ENCODE peak calls at places on chromosomes 11 and 22, in eight cellular contexts. S, E, A, W, O, U, Q and Y are unnamed samples.

GRCh38 chr22:45314054-45314721 is 4.5 kb downstream of the FAM118A start:
- DNase-seq in S (no peak), E (no peak), A (no peak), W (no peak), O (no peak), U (no peak), Q (no peak), Y (no peak)

GRCh38 chr11:46361283-46362145 is 14.3 kb downstream of the DGKZ start:
- DNase-seq in S (peak), E (no peak), A (peak), W (peak), O (no peak), U (no peak), Q (peak), Y (no peak)

GRCh38 chr22:50586416-50586815 is 3.8 kb upstream of the CHKB start:
- DNase-seq in S (no peak), E (no peak), A (no peak), W (no peak), O (no peak), U (no peak), Q (no peak), Y (no peak)

GRCh38 chr11:575324-575995 is 810 bp upstream of the PHRF1 start:
- DNase-seq in S (no peak), E (no peak), A (peak), W (no peak), O (no peak), U (no peak), Q (no peak), Y (no peak)

GRCh38 chr11:126341760-126342161 is 13.7 kb upstream of the ST3GAL4 start:
- DNase-seq in S (no peak), E (no peak), A (no peak), W (no peak), O (no peak), U (no peak), Q (no peak), Y (no peak)

GRCh38 chr11:63613517-63614135 is 607 bp downstream of the PLAAT3 start:
- DNase-seq in S (peak), E (no peak), A (no peak), W (peak), O (no peak), U (peak), Q (peak), Y (peak)

GRCh38 chr11:32148824-32149223 is 58.0 kb downstream of the RCN1 start:
- DNase-seq in S (no peak), E (no peak), A (no peak), W (no peak), O (no peak), U (no peak), Q (no peak), Y (no peak)

GRCh38 chr11:112748713-112749481 is 212.3 kb upstream of the NCAM1 start:
- DNase-seq in S (no peak), E (no peak), A (no peak), W (no peak), O (no peak), U (no peak), Q (no peak), Y (no peak)

GRCh38 chr11:127639916-127640315 is 639.3 kb upstream of the KIRREL3 start:
- DNase-seq in S (no peak), E (no peak), A (no peak), W (no peak), O (no peak), U (no peak), Q (no peak), Y (no peak)

GRCh38 chr11:125871391-125872137 is 15.9 kb upstream of the HYLS1 start:
- DNase-seq in S (no peak), E (no peak), A (no peak), W (no peak), O (no peak), U (no peak), Q (no peak), Y (no peak)

GRCh38 chr11:46175401-46176002 is 54.2 kb upstream of the PHF21A start:
- DNase-seq in S (no peak), E (no peak), A (no peak), W (no peak), O (no peak), U (no peak), Q (no peak), Y (no peak)

GRCh38 chr11:95095858-95096587 is 6.4 kb downstream of the ENDOD1 start:
- DNase-seq in S (no peak), E (no peak), A (no peak), W (no peak), O (no peak), U (no peak), Q (no peak), Y (no peak)

GRCh38 chr11:45091563-45092392 is 54.7 kb upstream of the PRDM11 start:
- DNase-seq in S (no peak), E (no peak), A (peak), W (no peak), O (no peak), U (no peak), Q (no peak), Y (no peak)

GRCh38 chr22:19598054-19598855 is 74.0 kb upstream of the CLDN5 start:
- DNase-seq in S (no peak), E (no peak), A (no peak), W (no peak), O (no peak), U (no peak), Q (no peak), Y (no peak)

GRCh38 chr11:62071408-62071807 is 52.4 kb upstream of the INCENP start:
- DNase-seq in S (no peak), E (no peak), A (no peak), W (no peak), O (no peak), U (no peak), Q (no peak), Y (no peak)

GRCh38 chr11:61871158-61871597 is 20.2 kb downstream of the FADS3 start:
- DNase-seq in S (peak), E (peak), A (peak), W (peak), O (peak), U (peak), Q (peak), Y (peak)

GRCh38 chr11:133991101-133991500 is 34.3 kb upstream of the IGSF9B start:
- DNase-seq in S (no peak), E (no peak), A (no peak), W (no peak), O (no peak), U (no peak), Q (no peak), Y (no peak)

GRCh38 chr11:86644291-86644690 is 28.1 kb downstream of the ME3 start:
- DNase-seq in S (no peak), E (no peak), A (no peak), W (no peak), O (no peak), U (no peak), Q (no peak), Y (no peak)

GRCh38 chr11:94815705-94816344 is 47.7 kb downstream of the AMOTL1 start:
- DNase-seq in S (no peak), E (no peak), A (no peak), W (no peak), O (no peak), U (no peak), Q (no peak), Y (no peak)

GRCh38 chr22:30922151-30922611 is 46.4 kb downstream of the MORC2 start:
- DNase-seq in S (peak), E (no peak), A (no peak), W (peak), O (no peak), U (peak), Q (peak), Y (peak)

GRCh38 chr22:48897959-48898358 is 929.7 kb downstream of the BRD1 start:
- DNase-seq in S (no peak), E (no peak), A (no peak), W (no peak), O (no peak), U (no peak), Q (no peak), Y (no peak)

GRCh38 chr22:37990862-37991261 is 6.5 kb upstream of the SOX10 start:
- DNase-seq in S (no peak), E (no peak), A (no peak), W (no peak), O (no peak), U (no peak), Q (no peak), Y (no peak)

GRCh38 chr11:49302360-49302759 is 94.0 kb upstream of the FOLH1 start:
- DNase-seq in S (no peak), E (no peak), A (no peak), W (no peak), O (no peak), U (no peak), Q (no peak), Y (no peak)

GRCh38 chr11:93528757-93529639 is 14.2 kb downstream of the SMCO4 start:
- DNase-seq in S (no peak), E (no peak), A (no peak), W (no peak), O (no peak), U (no peak), Q (no peak), Y (no peak)

GRCh38 chr11:72821920-72822799 is 7.9 kb downstream of the ATG16L2 start:
- DNase-seq in S (peak), E (peak), A (peak), W (peak), O (peak), U (peak), Q (peak), Y (peak)

GRCh38 chr22:40009953-40010751 is 15.4 kb downstream of the FAM83F start:
- DNase-seq in S (peak), E (no peak), A (no peak), W (no peak), O (no peak), U (no peak), Q (no peak), Y (no peak)

GRCh38 chr11:2910401-2910955 is 18.7 kb downstream of the PHLDA2 start:
- DNase-seq in S (no peak), E (no peak), A (no peak), W (no peak), O (no peak), U (no peak), Q (no peak), Y (no peak)

GRCh38 chr11:118342503-118343161 is at the start of gene CD3D:
- DNase-seq in S (peak), E (no peak), A (no peak), W (no peak), O (no peak), U (no peak), Q (peak), Y (no peak)

GRCh38 chr22:35477911-35478582 is 62.6 kb upstream of the RASD2 start:
- DNase-seq in S (no peak), E (peak), A (peak), W (no peak), O (no peak), U (no peak), Q (no peak), Y (no peak)

GRCh38 chr11:121578216-121579063 is 125.7 kb upstream of the SORL1-AS1 start:
- DNase-seq in S (no peak), E (no peak), A (no peak), W (no peak), O (no peak), U (no peak), Q (no peak), Y (no peak)

GRCh38 chr11:77191823-77192495 is 63.9 kb downstream of the MYO7A start:
- DNase-seq in S (peak), E (no peak), A (peak), W (no peak), O (peak), U (peak), Q (peak), Y (peak)

GRCh38 chr11:119254239-119254638 is 48.1 kb downstream of the CBL start:
- DNase-seq in S (no peak), E (no peak), A (no peak), W (no peak), O (no peak), U (no peak), Q (no peak), Y (no peak)